ENCODE peak calls at places on chromosome 13, in five cellular contexts. One of them, this sample, is unnamed.

GRCh38 chr13:53191091-53191490 is 162.5 kb downstream of the OLFM4 start:
- DNase-seq in brain microvascular endothelial cell: no peak
- DNase-seq in body of pancreas: no peak
- DNase-seq in GM23338: peak
- DNase-seq in DND-41: no peak
- DNase-seq in this sample: no peak

GRCh38 chr13:71625694-71626093 is 241.3 kb downstream of the DACH1 start:
- DNase-seq in brain microvascular endothelial cell: no peak
- DNase-seq in GM23338: no peak
- DNase-seq in DND-41: no peak
- DNase-seq in body of pancreas: no peak
- DNase-seq in this sample: no peak

GRCh38 chr13:30892966-30893365 is 13.1 kb upstream of the MEDAG start:
- DNase-seq in brain microvascular endothelial cell: peak
- DNase-seq in GM23338: peak
- DNase-seq in body of pancreas: no peak
- DNase-seq in DND-41: peak
- DNase-seq in this sample: peak

GRCh38 chr13:90700340-90700739 is 647.1 kb upstream of the MIR17HG start:
- DNase-seq in GM23338: no peak
- DNase-seq in DND-41: no peak
- DNase-seq in brain microvascular endothelial cell: no peak
- DNase-seq in body of pancreas: no peak
- DNase-seq in this sample: no peak

GRCh38 chr13:98761979-98762616 is 9.6 kb upstream of the SLC15A1 start:
- DNase-seq in GM23338: no peak
- DNase-seq in body of pancreas: no peak
- DNase-seq in DND-41: no peak
- DNase-seq in brain microvascular endothelial cell: no peak
- DNase-seq in this sample: no peak

GRCh38 chr13:33612641-33613638 is 205.0 kb upstream of the RFC3 start:
- DNase-seq in DND-41: no peak
- DNase-seq in GM23338: no peak
- DNase-seq in brain microvascular endothelial cell: no peak
- DNase-seq in body of pancreas: no peak
- DNase-seq in this sample: peak

GRCh38 chr13:66994498-66995365 is 235.4 kb downstream of the PCDH9 start:
- DNase-seq in brain microvascular endothelial cell: no peak
- DNase-seq in GM23338: no peak
- DNase-seq in body of pancreas: no peak
- DNase-seq in DND-41: no peak
- DNase-seq in this sample: peak

GRCh38 chr13:76425930-76426329 is 460.3 kb downstream of the KCTD12 start:
- DNase-seq in brain microvascular endothelial cell: peak
- DNase-seq in GM23338: no peak
- DNase-seq in DND-41: no peak
- DNase-seq in body of pancreas: no peak
- DNase-seq in this sample: no peak

GRCh38 chr13:76696370-76696769 is 189.8 kb downstream of the KCTD12 start:
- DNase-seq in DND-41: no peak
- DNase-seq in GM23338: no peak
- DNase-seq in brain microvascular endothelial cell: peak
- DNase-seq in body of pancreas: no peak
- DNase-seq in this sample: no peak

GRCh38 chr13:82879921-82880320 is 1002.4 kb downstream of the SLITRK1 start:
- DNase-seq in GM23338: no peak
- DNase-seq in brain microvascular endothelial cell: no peak
- DNase-seq in DND-41: no peak
- DNase-seq in body of pancreas: no peak
- DNase-seq in this sample: no peak

GRCh38 chr13:35140321-35140720 is 198.3 kb downstream of the NBEA start:
- DNase-seq in body of pancreas: no peak
- DNase-seq in GM23338: no peak
- DNase-seq in brain microvascular endothelial cell: no peak
- DNase-seq in DND-41: no peak
- DNase-seq in this sample: no peak

GRCh38 chr13:45040626-45041025 is 51.3 kb downstream of the GPALPP1 start:
- DNase-seq in DND-41: no peak
- DNase-seq in body of pancreas: no peak
- DNase-seq in brain microvascular endothelial cell: no peak
- DNase-seq in GM23338: no peak
- DNase-seq in this sample: no peak

GRCh38 chr13:78241278-78241919 is 322.8 kb upstream of the EDNRB start:
- DNase-seq in body of pancreas: no peak
- DNase-seq in brain microvascular endothelial cell: peak
- DNase-seq in GM23338: peak
- DNase-seq in DND-41: peak
- DNase-seq in this sample: peak

GRCh38 chr13:81142306-81142999 is 801.5 kb upstream of the SPRY2 start:
- DNase-seq in body of pancreas: no peak
- DNase-seq in DND-41: no peak
- DNase-seq in GM23338: peak
- DNase-seq in brain microvascular endothelial cell: no peak
- DNase-seq in this sample: no peak

GRCh38 chr13:30831515-30831914 is 74.6 kb upstream of the MEDAG start:
- DNase-seq in DND-41: no peak
- DNase-seq in body of pancreas: no peak
- DNase-seq in brain microvascular endothelial cell: no peak
- DNase-seq in GM23338: no peak
- DNase-seq in this sample: no peak

GRCh38 chr13:21445759-21446158 is 13.3 kb downstream of the ZDHHC20 start:
- DNase-seq in GM23338: peak
- DNase-seq in brain microvascular endothelial cell: no peak
- DNase-seq in body of pancreas: no peak
- DNase-seq in DND-41: no peak
- DNase-seq in this sample: no peak

GRCh38 chr13:33348366-33348765 is 62.8 kb upstream of the STARD13 start:
- DNase-seq in body of pancreas: no peak
- DNase-seq in DND-41: no peak
- DNase-seq in brain microvascular endothelial cell: no peak
- DNase-seq in GM23338: no peak
- DNase-seq in this sample: no peak

GRCh38 chr13:45393941-45394570 is 24.1 kb downstream of the SLC25A30 start:
- DNase-seq in DND-41: peak
- DNase-seq in body of pancreas: peak
- DNase-seq in brain microvascular endothelial cell: no peak
- DNase-seq in GM23338: peak
- DNase-seq in this sample: peak

GRCh38 chr13:72120632-72121031 is 253.6 kb upstream of the DACH1 start:
- DNase-seq in GM23338: peak
- DNase-seq in DND-41: no peak
- DNase-seq in brain microvascular endothelial cell: no peak
- DNase-seq in body of pancreas: no peak
- DNase-seq in this sample: no peak

GRCh38 chr13:38954291-38954690 is 36.3 kb downstream of the STOML3 start:
- DNase-seq in body of pancreas: no peak
- DNase-seq in GM23338: no peak
- DNase-seq in DND-41: no peak
- DNase-seq in brain microvascular endothelial cell: no peak
- DNase-seq in this sample: no peak

GRCh38 chr13:74015137-74015536 is 119.1 kb downstream of the KLF12 start:
- DNase-seq in body of pancreas: no peak
- DNase-seq in brain microvascular endothelial cell: no peak
- DNase-seq in GM23338: peak
- DNase-seq in DND-41: no peak
- DNase-seq in this sample: peak

GRCh38 chr13:46160474-46161066 is 21.4 kb downstream of the LCP1 start:
- DNase-seq in GM23338: peak
- DNase-seq in body of pancreas: peak
- DNase-seq in brain microvascular endothelial cell: peak
- DNase-seq in DND-41: peak
- DNase-seq in this sample: peak

GRCh38 chr13:114225610-114226009 is 9.1 kb upstream of the CDC16 start:
- DNase-seq in body of pancreas: no peak
- DNase-seq in GM23338: no peak
- DNase-seq in DND-41: no peak
- DNase-seq in brain microvascular endothelial cell: no peak
- DNase-seq in this sample: no peak

GRCh38 chr13:111337206-111337605 is 16.8 kb downstream of the TEX29 start:
- DNase-seq in brain microvascular endothelial cell: peak
- DNase-seq in GM23338: no peak
- DNase-seq in DND-41: no peak
- DNase-seq in body of pancreas: no peak
- DNase-seq in this sample: no peak

GRCh38 chr13:30920162-30920561 is 12.3 kb upstream of the TEX26 start:
- DNase-seq in DND-41: no peak
- DNase-seq in brain microvascular endothelial cell: no peak
- DNase-seq in GM23338: no peak
- DNase-seq in body of pancreas: no peak
- DNase-seq in this sample: no peak

GRCh38 chr13:76012091-76012721 is 376.1 kb downstream of the LMO7 start:
- DNase-seq in brain microvascular endothelial cell: peak
- DNase-seq in body of pancreas: no peak
- DNase-seq in DND-41: no peak
- DNase-seq in GM23338: no peak
- DNase-seq in this sample: no peak

GRCh38 chr13:96851856-96852255 is 142.4 kb downstream of the OXGR1 start:
- DNase-seq in GM23338: peak
- DNase-seq in body of pancreas: no peak
- DNase-seq in DND-41: no peak
- DNase-seq in brain microvascular endothelial cell: no peak
- DNase-seq in this sample: no peak

GRCh38 chr13:44388427-44388826 is 14.8 kb downstream of the SERP2 start:
- DNase-seq in GM23338: peak
- DNase-seq in DND-41: no peak
- DNase-seq in brain microvascular endothelial cell: no peak
- DNase-seq in body of pancreas: no peak
- DNase-seq in this sample: no peak

GRCh38 chr13:39840201-39840600 is 184.7 kb downstream of the COG6 start:
- DNase-seq in GM23338: no peak
- DNase-seq in DND-41: no peak
- DNase-seq in brain microvascular endothelial cell: peak
- DNase-seq in body of pancreas: no peak
- DNase-seq in this sample: no peak

GRCh38 chr13:39362652-39363390 is 240.2 kb downstream of the LHFPL6 start:
- DNase-seq in brain microvascular endothelial cell: no peak
- DNase-seq in GM23338: no peak
- DNase-seq in body of pancreas: no peak
- DNase-seq in DND-41: no peak
- DNase-seq in this sample: no peak

DNA sequence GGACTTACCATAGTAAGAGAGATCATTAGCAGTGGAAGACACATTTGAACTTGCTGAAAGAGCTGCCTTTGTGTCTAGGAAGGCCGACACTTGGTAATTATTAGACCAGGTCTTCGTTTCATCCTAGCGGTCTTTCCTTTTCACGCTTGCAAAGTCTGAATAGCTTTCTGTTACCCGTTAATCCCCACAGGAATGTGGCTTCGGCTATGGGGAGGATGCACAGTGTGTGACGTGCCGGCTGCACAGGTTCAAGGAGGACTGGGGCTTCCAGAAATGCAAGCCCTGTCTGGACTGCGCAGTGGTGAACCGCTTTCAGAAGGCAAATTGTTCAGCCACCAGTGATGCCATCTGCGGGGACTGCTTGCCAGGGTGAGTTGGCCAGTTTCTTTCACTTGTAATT is 45.5 kb downstream of the TNFRSF19 start:
- DNase-seq in GM23338: no peak
- DNase-seq in brain microvascular endothelial cell: no peak
- DNase-seq in DND-41: no peak
- DNase-seq in body of pancreas: no peak
- DNase-seq in this sample: no peak
- H3K4me3 ChIP-seq in GM23338: no peak
- H3K4me3 ChIP-seq in brain microvascular endothelial cell: no peak
- H3K4me3 ChIP-seq in DND-41: no peak
- H3K4me3 ChIP-seq in body of pancreas: no peak
- H3K4me3 ChIP-seq in this sample: no peak

DNA sequence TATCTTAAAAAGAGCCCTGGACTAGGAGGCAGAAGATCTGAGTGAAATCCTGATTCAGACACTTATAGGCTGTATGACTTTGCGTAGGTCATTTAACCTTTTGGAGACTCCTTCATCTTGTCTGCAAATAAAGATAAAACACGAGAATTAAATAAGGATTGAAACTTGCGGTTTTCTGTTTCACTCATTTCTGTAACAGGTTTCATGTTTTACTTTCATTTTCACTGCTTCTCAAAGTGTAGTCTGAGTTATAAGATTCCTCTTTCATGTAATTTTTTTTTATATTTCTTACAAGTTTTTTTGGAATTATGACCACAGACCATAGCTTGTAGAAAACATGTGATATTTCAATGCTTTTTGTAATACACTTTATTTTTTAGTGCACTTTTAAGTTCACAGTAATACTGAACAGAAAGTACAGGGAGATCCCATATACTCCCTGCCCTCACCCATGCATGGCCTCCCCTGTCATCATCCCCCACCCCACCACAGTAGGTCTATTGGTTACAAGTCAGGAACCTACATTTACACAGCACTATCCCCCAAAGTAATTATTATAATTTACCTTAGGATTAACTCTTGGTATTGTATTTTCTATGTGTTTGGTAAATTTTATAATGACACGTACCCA is 174.6 kb downstream of the ITGBL1 start:
- DNase-seq in brain microvascular endothelial cell: no peak
- DNase-seq in GM23338: no peak
- DNase-seq in DND-41: peak
- DNase-seq in body of pancreas: no peak
- DNase-seq in this sample: peak
- H3K4me3 ChIP-seq in brain microvascular endothelial cell: no peak
- H3K4me3 ChIP-seq in GM23338: no peak
- H3K4me3 ChIP-seq in DND-41: peak
- H3K4me3 ChIP-seq in body of pancreas: no peak
- H3K4me3 ChIP-seq in this sample: no peak

DNA sequence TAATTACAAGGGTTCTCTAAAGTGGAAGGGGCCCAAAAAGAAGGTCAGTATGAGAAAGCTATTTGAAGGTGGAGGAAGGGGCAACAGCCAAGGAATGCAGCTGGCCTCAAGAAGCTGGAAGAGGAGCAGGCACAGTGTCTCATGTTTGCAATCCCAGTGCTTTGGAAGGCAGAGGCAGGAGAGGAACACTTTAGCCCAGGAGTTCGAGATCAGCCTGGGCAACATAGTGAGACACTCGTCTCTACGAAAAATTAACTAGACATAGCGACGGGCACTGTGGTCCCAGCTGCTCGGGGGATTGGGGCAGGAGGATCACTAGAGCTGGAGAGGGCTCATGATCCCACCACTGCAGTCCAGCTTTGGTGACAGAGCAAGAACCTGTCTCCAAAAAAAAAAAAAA is 656 bp upstream of the NEK3 start:
- DNase-seq in body of pancreas: no peak
- DNase-seq in DND-41: no peak
- DNase-seq in brain microvascular endothelial cell: no peak
- DNase-seq in GM23338: no peak
- DNase-seq in this sample: no peak
- H3K4me3 ChIP-seq in body of pancreas: no peak
- H3K4me3 ChIP-seq in DND-41: no peak
- H3K4me3 ChIP-seq in brain microvascular endothelial cell: no peak
- H3K4me3 ChIP-seq in GM23338: peak
- H3K4me3 ChIP-seq in this sample: peak

GRCh38 chr13:113186061-113186900 is 22.2 kb downstream of the PCID2 start:
- DNase-seq in brain microvascular endothelial cell: peak
- DNase-seq in body of pancreas: no peak
- DNase-seq in GM23338: no peak
- DNase-seq in DND-41: no peak
- DNase-seq in this sample: peak
- H3K4me3 ChIP-seq in brain microvascular endothelial cell: no peak
- H3K4me3 ChIP-seq in body of pancreas: no peak
- H3K4me3 ChIP-seq in GM23338: no peak
- H3K4me3 ChIP-seq in DND-41: no peak
- H3K4me3 ChIP-seq in this sample: no peak

This sample was measured in GM12865.